ENCODE peak calls at places on chromosomes 4 and X, in seven cellular contexts. W, B, Z, F, Y, J and O are unnamed samples.

GRCh38 chr4:115187136-115187535 is 73.7 kb upstream of the NDST4 start:
- DNase-seq in W (no peak), B (no peak), Z (no peak), F (no peak), Y (peak), J (no peak), O (no peak)

GRCh38 chr4:148522995-148523394 is 80.8 kb upstream of the NR3C2 start:
- DNase-seq in W (no peak), B (no peak), Z (no peak), F (no peak), Y (no peak), J (no peak), O (no peak)

GRCh38 chrX:97968376-97969104 is 1084.8 kb downstream of the RPA4 start:
- DNase-seq in W (no peak), B (no peak), Z (no peak), F (no peak), Y (no peak), J (no peak), O (no peak)

GRCh38 chr4:6415306-6415705 is 57.1 kb downstream of the PPP2R2C start:
- DNase-seq in W (no peak), B (no peak), Z (no peak), F (no peak), Y (no peak), J (no peak), O (no peak)

GRCh38 chr4:112526061-112526460 is 10.1 kb upstream of the NEUROG2 start:
- DNase-seq in W (no peak), B (no peak), Z (no peak), F (no peak), Y (peak), J (no peak), O (no peak)

GRCh38 chrX:10235851-10236250 is 79.1 kb downstream of the CLCN4 start:
- DNase-seq in W (peak), B (no peak), Z (no peak), F (no peak), Y (peak), J (no peak), O (no peak)

GRCh38 chrX:153638436-153639176 is 8.4 kb upstream of the DUSP9 start:
- DNase-seq in W (no peak), B (no peak), Z (no peak), F (no peak), Y (no peak), J (no peak), O (no peak)

GRCh38 chr4:148426643-148427042 is 15.6 kb downstream of the NR3C2 start:
- DNase-seq in W (no peak), B (no peak), Z (no peak), F (no peak), Y (no peak), J (no peak), O (no peak)

GRCh38 chrX:26557691-26558321 is 341.8 kb downstream of the MAGEB5 start:
- DNase-seq in W (no peak), B (no peak), Z (no peak), F (no peak), Y (no peak), J (peak), O (no peak)

GRCh38 chrX:137118136-137118535 is 84.3 kb upstream of the GPR101 start:
- DNase-seq in W (no peak), B (no peak), Z (no peak), F (no peak), Y (no peak), J (no peak), O (no peak)

GRCh38 chr4:4256799-4257198 is 8.8 kb upstream of the TMEM128 start:
- DNase-seq in W (no peak), B (peak), Z (no peak), F (no peak), Y (no peak), J (no peak), O (no peak)

GRCh38 chr4:151688785-151689043 is 72.1 kb downstream of the GATB start:
- DNase-seq in W (no peak), B (no peak), Z (no peak), F (no peak), Y (no peak), J (no peak), O (no peak)

GRCh38 chrX:100946521-100946920 is 17.8 kb upstream of the XKRX start:
- DNase-seq in W (no peak), B (no peak), Z (no peak), F (no peak), Y (peak), J (no peak), O (no peak)

GRCh38 chrX:127259742-127260141 is 440.2 kb downstream of the PRR32 start:
- DNase-seq in W (no peak), B (no peak), Z (no peak), F (no peak), Y (no peak), J (no peak), O (no peak)